ENCODE peak calls at places on chromosomes 7 and 10, in seven cellular contexts. M is fibroblast of the conjunctiva, X is memory B cell, G is amniotic stem cell, V is NCI-H1105 treated with DMSO at 0.1 percent for 48 hours, P is H9, J is H54. Z is an unnamed sample.
A peak's percentile ranks its signal among the peaks of the same experiment; 100 is the strongest.

GRCh38 chr7:8151161-8151560 is 110.8 kb downstream of the ICA1 start:
- DNase-seq in M (no peak), X (no peak), G (no peak), V (peak; percentile 55), P (no peak), J (no peak), Z (no peak)

GRCh38 chr7:13532028-13532753 is 457.3 kb downstream of the ETV1 start:
- DNase-seq in M (no peak), X (no peak), G (no peak), V (peak; percentile 35), P (no peak), J (no peak), Z (no peak)

GRCh38 chr7:51055039-51055840 is 261.4 kb downstream of the COBL start:
- DNase-seq in M (no peak), X (no peak), G (no peak), V (no peak), P (no peak), J (no peak), Z (no peak)

GRCh38 chr10:59362991-59363390 is 642 bp upstream of the FAM13C start:
- DNase-seq in M (no peak), X (no peak), G (no peak), V (peak; percentile 65), P (peak; percentile 67), J (peak; percentile 18), Z (peak; percentile 26)

GRCh38 chr10:103859161-103860141 is 4.1 kb upstream of the SH3PXD2A start:
- DNase-seq in M (peak; percentile 55), X (peak; percentile 40), G (no peak), V (peak; percentile 35), P (peak; percentile 72), J (peak; percentile 60), Z (peak; percentile 69)

GRCh38 chr7:11427686-11428273 is 404.2 kb downstream of the THSD7A start:
- DNase-seq in M (peak; percentile 69), X (no peak), G (peak; percentile 23), V (peak; percentile 81), P (no peak), J (peak; percentile 18), Z (peak; percentile 63)

GRCh38 chr7:112437038-112437437 is 13.2 kb upstream of the IFRD1 start:
- DNase-seq in M (no peak), X (no peak), G (no peak), V (no peak), P (no peak), J (peak; percentile 35), Z (peak; percentile 31)

GRCh38 chr7:55140221-55140980 is 121.6 kb downstream of the EGFR start:
- DNase-seq in M (peak; percentile 72), X (no peak), G (no peak), V (peak; percentile 69), P (no peak), J (no peak), Z (peak; percentile 71)

GRCh38 chr7:111096997-111097396 is 6.1 kb downstream of the LRRN3 start:
- DNase-seq in M (no peak), X (no peak), G (no peak), V (no peak), P (peak; percentile 58), J (no peak), Z (no peak)

GRCh38 chr10:93062499-93063216 is 2.1 kb downstream of the CYP26C1 start:
- DNase-seq in M (no peak), X (no peak), G (no peak), V (no peak), P (peak; percentile 71), J (no peak), Z (peak; percentile 33)

GRCh38 chr7:127447326-127447945 is 54.9 kb upstream of the ZNF800 start:
- DNase-seq in M (peak; percentile 26), X (peak; percentile 64), G (no peak), V (no peak), P (peak; percentile 87), J (peak; percentile 38), Z (peak; percentile 58)

GRCh38 chr10:62581351-62581750 is 207.2 kb downstream of the ZNF365 start:
- DNase-seq in M (no peak), X (no peak), G (no peak), V (no peak), P (no peak), J (no peak), Z (peak; percentile 47)

GRCh38 chr10:70222340-70222794 is 10.9 kb downstream of the PPA1 start:
- DNase-seq in M (no peak), X (no peak), G (no peak), V (no peak), P (no peak), J (no peak), Z (no peak)

GRCh38 chr10:3668276-3668960 is 116.6 kb downstream of the KLF6 start:
- DNase-seq in M (peak; percentile 55), X (no peak), G (no peak), V (no peak), P (peak; percentile 90), J (no peak), Z (peak; percentile 44)

GRCh38 chr7:27064681-27065080 is 31.1 kb downstream of the HOXA1 start:
- DNase-seq in M (no peak), X (no peak), G (no peak), V (no peak), P (no peak), J (no peak), Z (peak; percentile 58)

GRCh38 chr7:28733035-28733434 is 225.1 kb downstream of the TRIL start:
- DNase-seq in M (no peak), X (no peak), G (no peak), V (no peak), P (no peak), J (no peak), Z (no peak)

GRCh38 chr10:62082729-62083412 is 181.4 kb downstream of the ARID5B start:
- DNase-seq in M (peak; percentile 56), X (peak; percentile 23), G (no peak), V (no peak), P (no peak), J (no peak), Z (peak; percentile 66)

GRCh38 chr10:104274762-104275721 is 6.1 kb downstream of the GSTO2 start:
- DNase-seq in M (no peak), X (peak; percentile 31), G (no peak), V (no peak), P (peak; percentile 86), J (peak; percentile 45), Z (peak; percentile 23)

GRCh38 chr10:8369666-8370065 is 315.2 kb downstream of the GATA3 start:
- DNase-seq in M (no peak), X (no peak), G (no peak), V (no peak), P (no peak), J (no peak), Z (no peak)

GRCh38 chr10:72736176-72736795 is 44.3 kb downstream of the MCU start:
- DNase-seq in M (peak; percentile 75), X (no peak), G (no peak), V (no peak), P (no peak), J (no peak), Z (peak; percentile 94)

GRCh38 chr7:130095812-130096211 is 25.5 kb downstream of the KLHDC10 start:
- DNase-seq in M (peak; percentile 16), X (no peak), G (no peak), V (no peak), P (no peak), J (no peak), Z (peak; percentile 85)

GRCh38 chr10:44752451-44753441 is 158.4 kb upstream of the TMEM72 start:
- DNase-seq in M (peak; percentile 41), X (no peak), G (peak; percentile 58), V (no peak), P (no peak), J (peak; percentile 14), Z (peak; percentile 93)

GRCh38 chr10:13971586-13972475 is 358.9 kb downstream of the FRMD4A start:
- DNase-seq in M (no peak), X (no peak), G (no peak), V (no peak), P (no peak), J (no peak), Z (peak; percentile 79)

GRCh38 chr10:58153751-58154150 is 113.9 kb downstream of the IPMK start:
- DNase-seq in M (no peak), X (no peak), G (no peak), V (no peak), P (no peak), J (no peak), Z (no peak)

GRCh38 chr7:96026606-96027005 is 254.3 kb downstream of the DYNC1I1 start:
- DNase-seq in M (no peak), X (no peak), G (no peak), V (no peak), P (no peak), J (no peak), Z (peak; percentile 55)

GRCh38 chr10:3077940-3078630 is 10.7 kb downstream of the PFKP start:
- DNase-seq in M (no peak), X (no peak), G (no peak), V (no peak), P (no peak), J (no peak), Z (no peak)

GRCh38 chr7:151700621-151701185 is 176.2 kb downstream of the PRKAG2 start:
- DNase-seq in M (no peak), X (no peak), G (no peak), V (no peak), P (no peak), J (no peak), Z (peak; percentile 70)

GRCh38 chr7:159091480-159092475 is 52.9 kb downstream of the VIPR2 start:
- DNase-seq in M (no peak), X (no peak), G (no peak), V (no peak), P (peak; percentile 23), J (no peak), Z (no peak)

GRCh38 chr10:102113956-102114857 is 6.0 kb downstream of the LDB1 start:
- DNase-seq in M (no peak), X (no peak), G (no peak), V (no peak), P (peak; percentile 38), J (no peak), Z (peak; percentile 15)

GRCh38 chr7:45050198-45050597 is 38.6 kb downstream of the NACAD start:
- DNase-seq in M (no peak), X (no peak), G (no peak), V (no peak), P (no peak), J (no peak), Z (no peak)

GRCh38 chr7:89837515-89837914 is 316.8 kb upstream of the STEAP1 start:
- DNase-seq in M (no peak), X (no peak), G (no peak), V (no peak), P (no peak), J (no peak), Z (peak; percentile 34)

GRCh38 chr7:2609001-2609411 is 22.8 kb upstream of the TTYH3 start:
- DNase-seq in M (no peak), X (peak; percentile 54), G (no peak), V (no peak), P (peak; percentile 75), J (peak; percentile 59), Z (no peak)

GRCh38 chr7:151448261-151449252 is 8.6 kb upstream of the CRYGN start:
- DNase-seq in M (no peak), X (peak; percentile 75), G (peak; percentile 32), V (no peak), P (peak; percentile 79), J (peak; percentile 68), Z (peak; percentile 46)

GRCh38 chr7:105794741-105795729 is 81.4 kb downstream of the ATXN7L1 start:
- DNase-seq in M (peak; percentile 34), X (no peak), G (no peak), V (no peak), P (no peak), J (no peak), Z (peak; percentile 87)

GRCh38 chr7:117756586-117756985 is 116.7 kb downstream of the CTTNBP2 start:
- DNase-seq in M (no peak), X (no peak), G (no peak), V (no peak), P (no peak), J (no peak), Z (no peak)

GRCh38 chr7:17559388-17559787 is 260.9 kb downstream of the AHR start:
- DNase-seq in M (no peak), X (no peak), G (no peak), V (no peak), P (no peak), J (no peak), Z (no peak)

Z was measured in AG10803.